ENCODE peak calls at places on chromosomes 1 and 21, in four cellular contexts. Q, Z, T and X are unnamed samples.

GRCh38 chr1:175016073-175016722 is 7.0 kb downstream of the MRPS14 start:
- DNase-seq in Q (no peak), Z (no peak), T (no peak), X (no peak)

GRCh38 chr1:155706101-155706619 is 17.3 kb downstream of the DAP3 start:
- DNase-seq in Q (no peak), Z (no peak), T (no peak), X (no peak)

GRCh38 chr1:21752186-21752585 is 30.8 kb downstream of the USP48 start:
- DNase-seq in Q (no peak), Z (no peak), T (no peak), X (no peak)

GRCh38 chr1:23169727-23170335 is 1.2 kb upstream of the LUZP1 start:
- DNase-seq in Q (peak), Z (no peak), T (peak), X (no peak)

GRCh38 chr21:35783686-35784085 is 276.6 kb downstream of the SETD4 start:
- DNase-seq in Q (no peak), Z (no peak), T (no peak), X (no peak)

GRCh38 chr1:40362699-40363098 is 10.8 kb upstream of the SMAP2 start:
- DNase-seq in Q (no peak), Z (no peak), T (no peak), X (no peak)

GRCh38 chr21:36087362-36088138 is 17.7 kb downstream of the CBR1 start:
- DNase-seq in Q (no peak), Z (no peak), T (no peak), X (no peak)

GRCh38 chr1:86247553-86248279 is 91.1 kb upstream of the COL24A1 start:
- DNase-seq in Q (no peak), Z (no peak), T (no peak), X (no peak)

GRCh38 chr1:231856894-231857293 is 230.3 kb downstream of the DISC1 start:
- DNase-seq in Q (no peak), Z (no peak), T (no peak), X (no peak)

GRCh38 chr1:93442276-93442675 is 5.6 kb upstream of the FNBP1L start:
- DNase-seq in Q (no peak), Z (no peak), T (no peak), X (no peak)

GRCh38 chr1:6475381-6476133 is 9.6 kb upstream of the TNFRSF25 start:
- DNase-seq in Q (peak), Z (peak), T (peak), X (peak)

GRCh38 chr1:205319081-205320018 is 2.2 kb downstream of the NUAK2 start:
- DNase-seq in Q (no peak), Z (no peak), T (no peak), X (no peak)

GRCh38 chr1:184945678-184946412 is 28.5 kb downstream of the NIBAN1 start:
- DNase-seq in Q (peak), Z (no peak), T (no peak), X (peak)

GRCh38 chr1:26861286-26861701 is 1.7 kb upstream of the SFN start:
- DNase-seq in Q (no peak), Z (no peak), T (no peak), X (no peak)

GRCh38 chr1:2113620-2114135 is 63.5 kb downstream of the PRKCZ start:
- DNase-seq in Q (no peak), Z (no peak), T (no peak), X (no peak)

GRCh38 chr1:61329556-61329955 is 247.2 kb downstream of the NFIA start:
- DNase-seq in Q (no peak), Z (no peak), T (no peak), X (no peak)